ENCODE peak calls at places on chromosomes 11 and 22, in four cellular contexts. D is stimulated activated naive CD8-positive, alpha-beta T cell treated with anti-CD3 and anti-CD28 coated beads, Interleukin-15, amount 100 ng/mL, for 72 hours; G is BJ; Z is NCI-H1417 treated with DMSO at 0.1 percent for 48 hours. N is an unnamed sample.

GRCh38 chr11:18733202-18733601 is 7.2 kb upstream of the IGSF22 start:
- DNase-seq in G (no peak), D (no peak), Z (no peak), N (no peak)

GRCh38 chr11:74559934-74560309 is 32.5 kb upstream of the POLD3 start:
- DNase-seq in D (no peak), G (no peak), Z (no peak), N (peak; percentile 41)

GRCh38 chr11:2297623-2298030 is 4.1 kb downstream of the C11orf21 start:
- DNase-seq in Z (no peak), D (no peak), G (no peak), N (no peak)

GRCh38 chr11:32229566-32230240 is 138.8 kb downstream of the RCN1 start:
- DNase-seq in G (no peak), D (no peak), Z (no peak), N (no peak)

GRCh38 chr11:7903940-7904339 is 27.1 kb downstream of the OR10A6 start:
- DNase-seq in D (no peak), G (no peak), Z (no peak), N (no peak)

GRCh38 chr11:31387379-31387778 is 17.7 kb downstream of the DNAJC24 start:
- DNase-seq in D (no peak), Z (no peak), G (peak; percentile 38), N (peak; percentile 20)

GRCh38 chr11:33507967-33508366 is 192.7 kb downstream of the C11orf91 start:
- DNase-seq in D (no peak), Z (no peak), G (no peak), N (no peak)

GRCh38 chr22:25403752-25404471 is 160.6 kb upstream of the GRK3 start:
- DNase-seq in G (peak; percentile 31), D (peak; percentile 20), Z (no peak), N (peak; percentile 32)

GRCh38 chr22:36334081-36334831 is 53.5 kb downstream of the MYH9 start:
- DNase-seq in D (peak; percentile 43), G (no peak), Z (no peak), N (peak; percentile 46)

GRCh38 chr11:126992065-126992803 is 8.3 kb downstream of the KIRREL3 start:
- DNase-seq in G (peak; percentile 98), D (no peak), Z (no peak), N (peak; percentile 100)

GRCh38 chr22:35541254-35541748 is 670 bp downstream of the RASD2 start:
- DNase-seq in G (no peak), D (no peak), Z (no peak), N (no peak)

GRCh38 chr11:98183034-98183433 is 837.7 kb upstream of the CNTN5 start:
- DNase-seq in D (no peak), Z (no peak), G (no peak), N (no peak)

GRCh38 chr22:17430298-17430900 is 61.1 kb downstream of the CECR2 start:
- DNase-seq in D (no peak), G (no peak), Z (no peak), N (peak; percentile 96)

GRCh38 chr11:117194267-117194666 is 4.9 kb upstream of the TAGLN start:
- DNase-seq in G (no peak), D (no peak), Z (no peak), N (no peak)

N was measured in fibroblast of lung.